ENCODE peak calls at places on chromosomes 7 and 10, in four cellular contexts. T is neuronal stem cell, D is H1, C is trophoblast cell. N is an unnamed sample.
A peak's percentile ranks its signal among the peaks of the same experiment; 100 is the strongest.

GRCh38 chr10:132541601-132542011 is 4.0 kb downstream of the INPP5A start:
- DNase-seq in C (no peak), D (no peak), T (no peak), N (no peak)

GRCh38 chr7:34191766-34192550 is 286.6 kb downstream of the BMPER start:
- DNase-seq in T (peak; percentile 62), C (no peak), D (no peak), N (no peak)

GRCh38 chr7:27171636-27172387 is 2.3 kb downstream of the HOXA10 start:
- DNase-seq in C (no peak), D (peak; percentile 52), T (no peak), N (peak; percentile 56)

GRCh38 chr7:34341331-34341730 is 316.7 kb upstream of the NPSR1 start:
- DNase-seq in T (no peak), D (no peak), C (no peak), N (no peak)

GRCh38 chr7:24233386-24233785 is 50.6 kb upstream of the NPY start:
- DNase-seq in T (no peak), D (no peak), C (no peak), N (no peak)

GRCh38 chr7:127514499-127514898 is 70.9 kb downstream of the GCC1 start:
- DNase-seq in T (no peak), D (no peak), C (no peak), N (no peak)

GRCh38 chr7:128266891-128267839 is 26.1 kb downstream of the LEP start:
- DNase-seq in D (peak; percentile 72), C (no peak), T (peak; percentile 32), N (peak; percentile 85)

GRCh38 chr10:73439605-73440298 is 6.4 kb upstream of the MSS51 start:
- DNase-seq in C (no peak), D (no peak), T (no peak), N (no peak)

GRCh38 chr10:60679388-60679987 is 98.8 kb upstream of the CDK1 start:
- DNase-seq in C (no peak), T (no peak), D (no peak), N (no peak)

GRCh38 chr7:73703985-73704639 is 15.4 kb downstream of the STX1A start:
- DNase-seq in D (peak; percentile 81), T (peak; percentile 88), C (peak; percentile 80), N (peak; percentile 96)

GRCh38 chr10:79947083-79947415 is 1.9 kb downstream of the SFTPD start:
- DNase-seq in C (peak; percentile 36), D (no peak), T (no peak), N (no peak)

GRCh38 chr7:23487670-23488069 is 17.4 kb upstream of the IGF2BP3 start:
- DNase-seq in D (no peak), T (no peak), C (no peak), N (no peak)

GRCh38 chr10:74234569-74234968 is 83.5 kb downstream of the ADK start:
- DNase-seq in T (no peak), C (no peak), D (no peak), N (no peak)

GRCh38 chr10:14240253-14241189 is 90.2 kb downstream of the FRMD4A start:
- DNase-seq in T (peak; percentile 14), C (no peak), D (peak; percentile 52), N (peak; percentile 47)

GRCh38 chr10:69318997-69319727 is 40.9 kb downstream of the HK1 start:
- DNase-seq in T (no peak), C (peak; percentile 65), D (no peak), N (no peak)

GRCh38 chr10:69319911-69320316 is 41.6 kb downstream of the HK1 start:
- DNase-seq in D (no peak), C (no peak), T (no peak), N (no peak)

GRCh38 chr10:69321037-69321715 is 42.9 kb downstream of the HK1 start:
- DNase-seq in C (no peak), D (no peak), T (no peak), N (no peak)

GRCh38 chr10:69321865-69322264 is 43.6 kb downstream of the HK1 start:
- DNase-seq in C (no peak), T (no peak), D (no peak), N (no peak)

GRCh38 chr10:69320521-69320920 is 42.2 kb downstream of the HK1 start:
- DNase-seq in C (no peak), D (no peak), T (no peak), N (no peak)
- H2BK12ac ChIP-seq in C (no peak overlapping the region), D (peak overlapping the region; percentile 19), T (no peak overlapping the region), N (no peak overlapping the region)

GRCh38 chr10:118873738-118874105 is 119.0 kb upstream of the CACUL1 start:
- DNase-seq in T (no peak), C (peak; percentile 86), D (no peak), N (no peak)
- H2AFZ ChIP-seq in T (no peak overlapping the region), C (no peak overlapping the region), D (peak overlapping the region; percentile 25), N (no peak overlapping the region)

GRCh38 chr7:151754142-151754590 is 122.7 kb downstream of the PRKAG2 start:
- DNase-seq in D (peak; percentile 86), C (peak; percentile 97), T (peak; percentile 93), N (peak; percentile 96)
- H2BK12ac ChIP-seq in D (peak overlapping the region; percentile 100), C (peak overlapping the region; percentile 76), T (no peak overlapping the region), N (no peak overlapping the region)

GRCh38 chr7:134316539-134317344 is at the start of gene SLC35B4:
- DNase-seq in T (peak; percentile 96), C (peak; percentile 98), D (peak; percentile 93), N (peak; percentile 99)

GRCh38 chr7:134317434-134317833 is 704 bp upstream of the SLC35B4 start:
- DNase-seq in T (no peak), D (no peak), C (no peak), N (no peak)

GRCh38 chr7:134318443-134318842 is 1.7 kb upstream of the SLC35B4 start:
- DNase-seq in C (no peak), D (no peak), T (no peak), N (no peak)

GRCh38 chr7:134324107-134324506 is 7.4 kb upstream of the SLC35B4 start:
- DNase-seq in C (no peak), D (no peak), T (no peak), N (no peak)

GRCh38 chr7:134320201-134320600 is 3.5 kb upstream of the SLC35B4 start:
- DNase-seq in C (peak; percentile 76), D (no peak), T (no peak), N (no peak)
- H2AFZ ChIP-seq in C (no peak overlapping the region), D (no peak overlapping the region), T (no peak overlapping the region), N (no peak overlapping the region)

GRCh38 chr10:72270607-72271281 is 3.0 kb upstream of the DDIT4 start:
- DNase-seq in D (no peak), C (peak; percentile 14), T (no peak), N (no peak)
- H2BK12ac ChIP-seq in D (peak overlapping the region; percentile 80), C (peak overlapping the region; percentile 26), T (peak overlapping the region; percentile 77), N (no peak overlapping the region)

GRCh38 chr7:108136191-108136581 is 6.0 kb upstream of the LAMB4 start:
- DNase-seq in T (no peak), D (no peak), C (no peak), N (no peak)
- H2AFZ ChIP-seq in T (no peak overlapping the region), D (no peak overlapping the region), C (no peak overlapping the region), N (no peak overlapping the region)